ENCODE peak calls at places on chromosomes 7 and 10, in five cellular contexts. S is fibroblast of pulmonary artery; F is cardiac muscle cell; O is CD8-positive, alpha-beta T cell; E is sigmoid colon. X is an unnamed sample.

GRCh38 chr10:44925811-44926760 is 14.9 kb downstream of the TMEM72 start:
- DNase-seq in S (no peak), F (no peak), O (no peak), E (peak), X (no peak)

GRCh38 chr7:12827920-12828319 is 140.5 kb downstream of the ARL4A start:
- DNase-seq in S (no peak), F (no peak), O (no peak), E (no peak), X (no peak)

GRCh38 chr10:44874176-44874575 is 37.0 kb upstream of the TMEM72 start:
- DNase-seq in S (no peak), F (peak), O (no peak), E (no peak), X (no peak)

GRCh38 chr7:143884978-143885559 is 16.9 kb downstream of the TCAF1 start:
- DNase-seq in S (peak), F (peak), O (no peak), E (peak), X (no peak)

GRCh38 chr10:124156524-124157225 is 63.3 kb upstream of the CHST15 start:
- DNase-seq in S (no peak), F (peak), O (no peak), E (peak), X (no peak)

GRCh38 chr7:139915864-139916716 is 87.0 kb downstream of the TBXAS1 start:
- DNase-seq in S (peak), F (peak), O (peak), E (no peak), X (no peak)

GRCh38 chr7:26198133-26198780 is 2.3 kb downstream of the HNRNPA2B1 start:
- DNase-seq in S (peak), F (no peak), O (no peak), E (no peak), X (no peak)

GRCh38 chr7:71236488-71237179 is 104.7 kb downstream of the GALNT17 start:
- DNase-seq in S (no peak), F (no peak), O (no peak), E (peak), X (no peak)

GRCh38 chr10:3525832-3526449 is 259.1 kb downstream of the KLF6 start:
- DNase-seq in S (peak), F (peak), O (no peak), E (peak), X (no peak)

GRCh38 chr10:108031505-108031904 is 867.0 kb upstream of the SORCS1 start:
- DNase-seq in S (no peak), F (no peak), O (no peak), E (no peak), X (no peak)

GRCh38 chr7:121404348-121404747 is 8.2 kb upstream of the FAM3C start:
- DNase-seq in S (no peak), F (no peak), O (no peak), E (no peak), X (no peak)

GRCh38 chr10:70455213-70455630 is 13.7 kb upstream of the NODAL start:
- DNase-seq in S (no peak), F (no peak), O (no peak), E (no peak), X (no peak)

GRCh38 chr10:96380821-96381220 is 22.0 kb upstream of the OPALIN start:
- DNase-seq in S (no peak), F (no peak), O (no peak), E (no peak), X (no peak)

GRCh38 chr7:93148135-93148534 is at the start of gene SAMD9L:
- DNase-seq in S (peak), F (peak), O (no peak), E (no peak), X (no peak)

GRCh38 chr7:137771679-137772078 is 75.1 kb downstream of the DGKI start:
- DNase-seq in S (peak), F (peak), O (no peak), E (no peak), X (no peak)

GRCh38 chr7:32461484-32461883 is 28.7 kb downstream of the LSM5 start:
- DNase-seq in S (no peak), F (no peak), O (no peak), E (no peak), X (no peak)

GRCh38 chr7:106070201-106070551 is 41.9 kb downstream of the SYPL1 start:
- DNase-seq in S (no peak), F (no peak), O (no peak), E (no peak), X (no peak)

GRCh38 chr7:105521027-105521730 is 892 bp downstream of the PUS7 start:
- DNase-seq in S (peak), F (peak), O (peak), E (peak), X (no peak)

GRCh38 chr10:73798087-73798486 is 12.7 kb downstream of the ZSWIM8 start:
- DNase-seq in S (no peak), F (no peak), O (no peak), E (peak), X (no peak)

GRCh38 chr10:32338262-32338661 is 8.7 kb downstream of the EPC1 start:
- DNase-seq in S (no peak), F (no peak), O (no peak), E (no peak), X (no peak)

GRCh38 chr7:113796557-113796956 is 122.3 kb downstream of the PPP1R3A start:
- DNase-seq in S (peak), F (peak), O (no peak), E (no peak), X (no peak)

GRCh38 chr7:134186022-134186421 is 58.9 kb downstream of the LRGUK start:
- DNase-seq in S (no peak), F (no peak), O (no peak), E (no peak), X (no peak)

GRCh38 chr10:79458483-79458882 is 13.1 kb upstream of the ZCCHC24 start:
- DNase-seq in S (no peak), F (no peak), O (no peak), E (no peak), X (no peak)

GRCh38 chr7:106891545-106892410 is 26.7 kb downstream of the PIK3CG start:
- DNase-seq in S (no peak), F (peak), O (no peak), E (no peak), X (no peak)

GRCh38 chr7:87570178-87570577 is 30.5 kb downstream of the ABCB1 start:
- DNase-seq in S (peak), F (peak), O (no peak), E (no peak), X (no peak)

GRCh38 chr10:12768156-12768731 is 233.3 kb downstream of the CCDC3 start:
- DNase-seq in S (peak), F (peak), O (no peak), E (no peak), X (no peak)

GRCh38 chr7:10939237-10939910 is 34.3 kb upstream of the PHF14 start:
- DNase-seq in S (no peak), F (peak), O (no peak), E (no peak), X (no peak)

GRCh38 chr7:101017099-101017777 is 2.6 kb upstream of the MUC17 start:
- DNase-seq in S (peak), F (peak), O (peak), E (peak), X (no peak)

GRCh38 chr10:13790196-13790595 is 203.4 kb downstream of the PRPF18 start:
- DNase-seq in S (no peak), F (no peak), O (no peak), E (no peak), X (no peak)

GRCh38 chr10:118101501-118101900 is 54.8 kb upstream of the RAB11FIP2 start:
- DNase-seq in S (no peak), F (peak), O (no peak), E (no peak), X (no peak)